ENCODE peak calls at places on chromosomes 5 and 9, in six cellular contexts. E is IMR-90, H is GM12878, A is HCT116, D is esophagus squamous epithelium, X is body of pancreas. I is an unnamed sample.

GRCh38 chr9:75229605-75230332 is 141.5 kb downstream of the OSTF1 start:
- DNase-seq in A (peak; percentile 68), D (no peak), H (no peak), E (no peak), X (peak; percentile 95), I (peak; percentile 7)

GRCh38 chr5:32233696-32234447 is 59.8 kb upstream of the GOLPH3 start:
- DNase-seq in X (peak; percentile 81), D (no peak), E (peak; percentile 69), H (no peak), A (no peak), I (no peak)

GRCh38 chr5:43242196-43242595 is 50.2 kb downstream of the NIM1K start:
- DNase-seq in A (no peak), X (no peak), E (no peak), H (no peak), D (no peak), I (no peak)

GRCh38 chr5:156474251-156474650 is 147.3 kb downstream of the SGCD start:
- DNase-seq in A (no peak), X (no peak), E (peak; percentile 73), H (no peak), D (no peak), I (no peak)

GRCh38 chr9:68500457-68501158 is 40.1 kb downstream of the TMEM252 start:
- DNase-seq in E (peak; percentile 70), X (no peak), H (no peak), A (no peak), D (no peak), I (no peak)

GRCh38 chr9:136220017-136220729 is 15.2 kb upstream of the LHX3 start:
- DNase-seq in E (peak; percentile 55), A (no peak), H (no peak), X (no peak), D (no peak), I (no peak)

GRCh38 chr9:124505006-124505900 is 1.9 kb downstream of the NR5A1 start:
- DNase-seq in H (no peak), E (no peak), D (no peak), A (no peak), X (no peak), I (no peak)

GRCh38 chr5:44275329-44275728 is 113.9 kb downstream of the FGF10 start:
- DNase-seq in E (no peak), X (no peak), H (no peak), D (no peak), A (no peak), I (no peak)

GRCh38 chr5:151758430-151759241 is at the start of gene ATOX1:
- DNase-seq in H (peak; percentile 58), X (peak; percentile 93), A (peak; percentile 67), E (peak; percentile 87), D (peak; percentile 57), I (peak; percentile 92)

GRCh38 chr5:159655757-159656409 is 260.4 kb upstream of the ADRA1B start:
- DNase-seq in D (no peak), E (no peak), H (no peak), X (no peak), A (no peak), I (no peak)

GRCh38 chr5:139443766-139444473 is 4.6 kb upstream of the DNAJC18 start:
- DNase-seq in A (no peak), E (peak; percentile 80), H (no peak), D (no peak), X (no peak), I (no peak)

GRCh38 chr9:98867434-98868168 is 60.1 kb downstream of the GALNT12 start:
- DNase-seq in A (no peak), X (peak; percentile 89), H (no peak), D (no peak), E (peak; percentile 92), I (peak; percentile 94)

GRCh38 chr5:103428411-103428871 is 134.1 kb downstream of the NUDT12 start:
- DNase-seq in X (peak; percentile 73), E (peak; percentile 86), H (no peak), D (no peak), A (no peak), I (no peak)

GRCh38 chr5:111676496-111676895 is 80.5 kb downstream of the NREP start:
- DNase-seq in E (peak; percentile 44), H (no peak), X (no peak), A (no peak), D (no peak), I (no peak)

GRCh38 chr5:120695368-120695880 is 231.3 kb downstream of the PRR16 start:
- DNase-seq in D (no peak), X (no peak), A (no peak), E (no peak), H (no peak), I (no peak)
- TF ChIP-seq POLR2A in D (no peak), X (no peak), A (no peak), E (no peak), H (no peak), I (no peak)

DNA sequence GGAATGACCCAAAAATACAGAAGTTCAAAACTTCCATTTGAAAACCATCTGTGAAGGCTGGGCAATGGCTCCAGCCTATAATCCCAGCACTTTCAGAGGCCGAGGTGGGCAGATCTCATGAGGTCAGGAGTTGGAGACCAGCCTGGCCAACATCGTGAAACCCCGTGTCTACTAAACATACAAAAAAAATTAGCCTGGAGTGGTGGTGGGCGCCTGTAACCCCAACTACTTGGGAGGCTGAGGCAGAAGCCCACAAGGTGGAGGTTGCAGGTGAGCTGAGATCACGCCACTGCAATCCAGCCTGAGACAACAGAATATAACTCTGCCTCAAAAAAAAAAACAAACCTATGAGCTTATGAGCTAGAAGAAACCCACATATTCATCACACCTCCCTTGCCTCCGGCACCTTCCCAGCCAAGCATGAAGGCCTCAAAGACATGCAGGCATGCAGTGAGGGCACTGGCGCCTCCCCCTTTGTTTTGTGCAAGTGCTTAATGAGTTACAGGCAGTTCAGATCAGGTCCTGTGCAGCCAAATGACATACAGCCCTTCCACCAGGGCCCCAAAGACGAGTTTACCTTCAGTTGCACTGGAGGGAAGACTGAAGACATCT is 9.9 kb downstream of the HNRNPH1 start:
- DNase-seq in A (no peak), X (no peak), D (no peak), E (no peak), H (no peak), I (no peak)
- TF ChIP-seq POLR2A in A (no peak), X (no peak), D (no peak), E (no peak), H (peak; percentile 73), I (no peak)

GRCh38 chr9:92325991-92326500 is 293 bp downstream of the CENPP start:
- DNase-seq in E (peak; percentile 2), D (no peak), H (no peak), A (no peak), X (no peak), I (peak; percentile 75)
- TF ChIP-seq POLR2A in E (peak; percentile 9), D (no peak), H (peak; percentile 95), A (no peak), X (no peak), I (peak; percentile 20)

GRCh38 chr5:150081541-150082283 is 4.6 kb downstream of the CSF1R start:
- DNase-seq in H (no peak), X (no peak), E (peak; percentile 26), A (no peak), D (no peak), I (no peak)
- TF ChIP-seq POLR2A in H (peak; percentile 41), X (no peak), E (no peak), A (no peak), D (no peak), I (no peak)

GRCh38 chr9:128923493-128923883 is 2.7 kb downstream of the PHYHD1 start:
- DNase-seq in X (no peak), E (no peak), H (no peak), D (no peak), A (no peak), I (no peak)

GRCh38 chr9:128920381-128921058 is at the start of gene PHYHD1:
- DNase-seq in A (no peak), E (peak; percentile 61), D (no peak), H (no peak), X (peak; percentile 85), I (peak; percentile 40)

GRCh38 chr9:128919409-128919808 is 1.4 kb upstream of the PHYHD1 start:
- DNase-seq in A (no peak), X (peak; percentile 62), E (no peak), H (no peak), D (no peak), I (no peak)

GRCh38 chr9:128918921-128919320 is 1.9 kb upstream of the PHYHD1 start:
- DNase-seq in E (no peak), H (no peak), X (no peak), A (no peak), D (no peak), I (no peak)

DNA sequence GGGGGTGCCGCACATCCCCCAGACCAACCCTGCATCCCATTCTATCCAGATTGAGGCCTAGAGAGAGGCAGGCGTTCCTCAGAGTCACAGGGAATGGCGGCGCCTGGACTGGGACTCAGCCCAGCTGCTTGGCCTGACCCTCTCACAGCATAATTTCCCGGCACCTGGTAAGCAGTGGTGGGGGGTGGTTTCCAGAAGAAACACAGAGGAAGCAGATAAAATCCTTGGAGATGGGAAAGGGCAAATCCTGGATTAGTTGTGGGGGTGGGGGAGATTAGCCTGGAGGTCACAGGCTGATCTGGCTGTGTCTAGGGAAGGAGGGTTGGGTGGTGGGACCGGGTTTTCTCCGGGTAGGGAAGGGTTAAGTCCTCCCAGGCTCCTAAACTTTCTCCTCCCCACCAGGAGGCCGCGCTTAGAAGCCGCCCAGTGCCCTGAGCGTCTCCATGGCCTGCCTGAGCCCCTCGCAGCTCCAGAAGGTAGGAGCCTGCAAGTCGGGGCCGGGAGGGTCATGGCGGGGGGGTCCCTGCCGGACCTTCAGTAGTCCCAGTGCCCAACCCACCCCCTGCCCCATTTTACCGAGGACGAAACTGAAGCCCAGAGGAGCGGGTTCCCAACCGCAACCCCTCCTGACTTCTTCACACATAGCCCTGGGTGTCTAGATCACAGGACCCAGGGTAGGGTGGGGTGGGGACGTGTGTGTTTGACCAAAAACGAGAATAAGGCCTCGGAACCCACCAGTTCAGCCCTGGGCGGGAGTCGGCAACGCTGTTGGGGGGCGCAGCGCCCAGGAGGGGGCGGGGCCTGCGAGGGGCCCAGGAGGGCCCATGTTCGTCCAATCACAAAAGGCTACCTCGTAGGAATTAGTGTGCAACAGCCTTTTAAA is 1.3 kb downstream of the PHYHD1 start:
- DNase-seq in X (peak; percentile 67), H (no peak), E (peak; percentile 50), A (no peak), D (no peak), I (peak; percentile 40)
- TF ChIP-seq POLR2A in X (peak; percentile 18), H (no peak), E (no peak), A (peak; percentile 37), D (no peak), I (no peak)

GRCh38 chr9:127973169-127974001 is 7.4 kb downstream of the EEIG1 start:
- DNase-seq in H (no peak), E (no peak), A (no peak), D (no peak), X (peak; percentile 97), I (no peak)
- TF ChIP-seq POLR2A in H (no peak), E (no peak), A (no peak), D (no peak), X (no peak), I (no peak)

GRCh38 chr5:609088-609370 is 3.1 kb upstream of the CEP72 start:
- DNase-seq in E (no peak), H (no peak), A (no peak), X (no peak), D (no peak), I (no peak)

GRCh38 chr5:607541-608285 is 4.4 kb upstream of the CEP72 start:
- DNase-seq in A (no peak), H (peak; percentile 23), X (peak; percentile 16), E (no peak), D (no peak), I (no peak)

GRCh38 chr5:608286-609087 is 3.7 kb upstream of the CEP72 start:
- DNase-seq in D (no peak), A (no peak), X (peak; percentile 9), H (no peak), E (no peak), I (no peak)

GRCh38 chr5:606061-606460 is 6.1 kb upstream of the CEP72 start:
- DNase-seq in E (no peak), A (no peak), X (no peak), H (no peak), D (no peak), I (no peak)

GRCh38 chr5:606526-607399 is 5.4 kb upstream of the CEP72 start:
- DNase-seq in D (no peak), X (no peak), E (no peak), A (no peak), H (no peak), I (no peak)
- TF ChIP-seq POLR2A in D (no peak), X (no peak), E (no peak), A (no peak), H (no peak), I (no peak)